ENCODE peak calls at places on chromosomes 5 and 9, in ten cellular contexts. E, K, M, D, C, P, W, A, O and U are unnamed samples.

GRCh38 chr9:136292591-136293448 is 11.1 kb downstream of the CCDC187 start:
- DNase-seq in E (no peak), P (no peak), M (no peak), K (no peak), C (no peak), D (no peak), O (no peak), W (no peak), A (no peak), U (no peak)

GRCh38 chr5:132233081-132233480 is 5.4 kb upstream of the P4HA2 start:
- DNase-seq in E (no peak), O (no peak), C (peak; percentile 2), M (no peak), D (no peak), A (no peak), K (peak; percentile 0), P (no peak), W (no peak), U (no peak)

GRCh38 chr9:130343445-130343918 is 77.9 kb downstream of the HMCN2 start:
- DNase-seq in D (no peak), O (no peak), K (peak; percentile 65), E (no peak), A (no peak), P (no peak), C (no peak), W (no peak), M (no peak), U (no peak)

GRCh38 chr5:134091626-134092121 is 22.8 kb upstream of the TCF7 start:
- DNase-seq in D (no peak), E (no peak), C (no peak), W (no peak), M (no peak), K (no peak), O (no peak), P (no peak), A (no peak), U (no peak)

GRCh38 chr9:4585135-4585534 is 77.0 kb upstream of the PLPP6 start:
- DNase-seq in C (no peak), P (no peak), W (no peak), A (no peak), K (no peak), E (no peak), D (no peak), O (no peak), M (no peak), U (no peak)

GRCh38 chr9:16532681-16533450 is 337.6 kb downstream of the BNC2 start:
- DNase-seq in M (no peak), W (peak; percentile 86), O (no peak), C (no peak), D (no peak), P (peak; percentile 86), A (peak; percentile 88), E (no peak), K (no peak), U (no peak)

GRCh38 chr9:86075132-86075807 is 24.1 kb downstream of the GOLM1 start:
- DNase-seq in E (no peak), A (no peak), C (no peak), K (no peak), O (no peak), M (no peak), P (no peak), W (no peak), D (no peak), U (no peak)

GRCh38 chr9:121876658-121877271 is 216.3 kb downstream of the TTLL11 start:
- DNase-seq in E (no peak), W (peak; percentile 71), A (peak; percentile 66), K (no peak), M (no peak), P (peak; percentile 38), C (no peak), D (no peak), O (no peak), U (no peak)

GRCh38 chr9:130424781-130425310 is 19.9 kb upstream of the ASS1 start:
- DNase-seq in C (no peak), D (no peak), A (no peak), K (no peak), M (no peak), P (no peak), W (no peak), O (no peak), E (no peak), U (no peak)

GRCh38 chr9:87069690-87070089 is 122.4 kb upstream of the GAS1 start:
- DNase-seq in O (no peak), C (no peak), M (no peak), W (peak; percentile 56), A (peak; percentile 65), P (peak; percentile 75), D (no peak), K (no peak), E (no peak), U (no peak)

GRCh38 chr9:34793428-34793827 is 83.5 kb upstream of the CCL21 start:
- DNase-seq in E (no peak), D (no peak), M (no peak), W (no peak), A (no peak), P (no peak), O (no peak), C (no peak), K (no peak), U (no peak)

GRCh38 chr9:129998491-129999122 is 44.4 kb downstream of the FNBP1 start:
- DNase-seq in C (no peak), A (no peak), D (no peak), W (no peak), K (no peak), O (no peak), E (no peak), P (no peak), M (no peak), U (no peak)

GRCh38 chr5:87944553-87945320 is 323.9 kb downstream of the TMEM161B start:
- DNase-seq in O (no peak), M (no peak), A (no peak), C (no peak), W (no peak), D (no peak), P (no peak), K (no peak), E (peak; percentile 27), U (no peak)

GRCh38 chr9:89441655-89441970 is 56.3 kb downstream of the SEMA4D start:
- DNase-seq in D (no peak), M (no peak), C (no peak), A (no peak), E (no peak), K (no peak), W (no peak), P (no peak), O (no peak), U (no peak)

DNA sequence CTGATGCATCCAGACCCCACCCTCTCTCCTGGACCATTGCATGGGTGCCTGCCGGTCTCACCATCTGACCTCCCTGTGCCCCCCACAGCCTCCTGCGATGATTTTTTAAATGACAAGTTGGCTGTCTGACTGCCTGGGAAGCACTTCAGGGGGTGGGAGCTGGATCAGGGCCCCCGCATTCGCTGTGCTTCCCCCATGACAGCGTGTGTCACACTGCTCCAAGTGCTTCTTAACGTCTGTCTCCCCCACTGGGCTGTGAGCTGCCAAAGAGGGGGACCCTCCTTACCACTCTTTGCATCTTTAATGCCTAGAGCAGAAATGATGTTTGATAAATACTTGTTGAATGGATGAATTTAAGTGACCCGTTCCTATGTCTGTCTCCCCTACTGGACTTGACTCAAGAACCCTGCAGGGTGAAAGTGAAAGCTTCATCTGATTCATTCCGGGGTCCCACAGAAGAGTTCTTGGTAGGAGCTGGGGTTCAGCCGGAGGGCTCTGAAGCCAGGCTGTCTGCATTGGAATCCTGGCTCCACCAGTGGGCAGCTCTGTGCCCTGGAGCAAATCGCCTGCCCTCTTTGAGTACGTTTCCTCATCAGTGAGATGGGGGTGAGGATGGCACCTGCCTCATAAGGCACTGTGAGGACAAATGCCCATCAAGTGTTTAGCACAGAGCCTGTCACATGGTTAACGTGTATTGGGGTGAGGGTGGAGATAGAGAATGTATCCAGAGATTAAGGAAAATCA is 7.6 kb upstream of the EGR1 start:
- DNase-seq in M (no peak), A (no peak), K (no peak), W (no peak), P (no peak), E (no peak), C (no peak), D (no peak), O (no peak), U (no peak)
- TF ChIP-seq CTCF in M (no peak), A (no peak), K (peak; percentile 13), W (peak; percentile 2), P (peak; percentile 12), E (no peak), C (no peak), D (peak; percentile 15), O (no peak), U (no peak)

GRCh38 chr5:144142030-144142825 is 28.2 kb downstream of the YIPF5 start:
- DNase-seq in C (no peak), E (no peak), P (peak; percentile 61), D (no peak), K (no peak), A (peak; percentile 71), W (peak; percentile 70), M (no peak), O (no peak), U (no peak)

GRCh38 chr5:144141581-144141980 is 28.9 kb downstream of the YIPF5 start:
- DNase-seq in C (no peak), M (no peak), A (no peak), W (no peak), D (no peak), O (no peak), P (no peak), E (no peak), K (no peak), U (no peak)

GRCh38 chr5:144143625-144144024 is 26.8 kb downstream of the YIPF5 start:
- DNase-seq in E (no peak), M (no peak), C (no peak), A (no peak), O (no peak), D (no peak), K (no peak), W (no peak), P (no peak), U (no peak)

GRCh38 chr5:144142826-144143167 is 27.7 kb downstream of the YIPF5 start:
- DNase-seq in K (no peak), D (no peak), A (no peak), P (no peak), C (no peak), O (no peak), M (no peak), W (no peak), E (no peak), U (no peak)

GRCh38 chr5:144139586-144139985 is 30.9 kb downstream of the YIPF5 start:
- DNase-seq in A (peak; percentile 40), D (no peak), M (no peak), P (peak; percentile 80), W (peak; percentile 53), K (no peak), O (no peak), E (no peak), C (no peak), U (no peak)
- TF ChIP-seq CTCF in A (peak; percentile 36), D (peak; percentile 53), M (no peak), P (peak; percentile 37), W (peak; percentile 25), K (no peak), O (no peak), E (no peak), C (no peak), U (peak; percentile 41)

GRCh38 chr5:30142432-30142831 is 1051.1 kb upstream of the CDH6 start:
- DNase-seq in E (no peak), P (no peak), A (no peak), D (no peak), K (no peak), C (no peak), O (no peak), M (no peak), W (no peak), U (no peak)
- TF ChIP-seq CTCF in E (no peak), P (no peak), A (no peak), D (no peak), K (no peak), C (no peak), O (no peak), M (no peak), W (no peak), U (no peak)

GRCh38 chr9:127455299-127455992 is 4.1 kb downstream of the LRSAM1 start:
- DNase-seq in A (no peak), D (no peak), W (no peak), M (no peak), O (peak; percentile 59), P (no peak), E (no peak), K (no peak), C (peak; percentile 63), U (no peak)
- TF ChIP-seq CTCF in A (no peak), D (peak; percentile 33), W (peak; percentile 37), M (peak; percentile 55), O (peak; percentile 26), P (peak; percentile 13), E (no peak), K (peak; percentile 74), C (peak; percentile 51), U (peak; percentile 28)